ENCODE peak calls at places on chromosomes 2 and 18, in eight cellular contexts. One of them, this sample, is unnamed. For H3K4me1, the result is how much of the 10 kb centered on the place peaks cover.

GRCh38 chr2:118044849-118045248 is 31.0 kb upstream of the CCDC93 start:
- DNase-seq in MM.1S: no peak
- DNase-seq in keratinocyte: no peak
- DNase-seq in GM23248: no peak
- DNase-seq in HCT116: no peak
- DNase-seq in GM23338: no peak
- DNase-seq in K562: no peak
- DNase-seq in astrocyte: no peak
- DNase-seq in this sample: no peak

GRCh38 chr2:19541884-19542283 is 183.5 kb upstream of the OSR1 start:
- DNase-seq in MM.1S: no peak
- DNase-seq in keratinocyte: no peak
- DNase-seq in GM23248: no peak
- DNase-seq in HCT116: no peak
- DNase-seq in GM23338: peak
- DNase-seq in K562: no peak
- DNase-seq in astrocyte: no peak
- DNase-seq in this sample: no peak

GRCh38 chr18:45785015-45785597 is 40.4 kb upstream of the SIGLEC15 start:
- DNase-seq in MM.1S: no peak
- DNase-seq in keratinocyte: no peak
- DNase-seq in GM23248: peak
- DNase-seq in HCT116: no peak
- DNase-seq in GM23338: no peak
- DNase-seq in K562: no peak
- DNase-seq in astrocyte: no peak
- DNase-seq in this sample: peak

GRCh38 chr2:1010373-1011017 is 59.8 kb downstream of the SNTG2 start:
- DNase-seq in MM.1S: no peak
- DNase-seq in keratinocyte: no peak
- DNase-seq in GM23248: no peak
- DNase-seq in HCT116: no peak
- DNase-seq in GM23338: no peak
- DNase-seq in K562: no peak
- DNase-seq in astrocyte: no peak
- DNase-seq in this sample: no peak

GRCh38 chr2:219912530-219912929 is 285.1 kb downstream of the SLC4A3 start:
- DNase-seq in MM.1S: no peak
- DNase-seq in keratinocyte: no peak
- DNase-seq in GM23248: peak
- DNase-seq in HCT116: no peak
- DNase-seq in GM23338: peak
- DNase-seq in K562: no peak
- DNase-seq in astrocyte: peak
- DNase-seq in this sample: peak

GRCh38 chr18:75261430-75262223 is 51.0 kb downstream of the TSHZ1 start:
- DNase-seq in MM.1S: no peak
- DNase-seq in keratinocyte: no peak
- DNase-seq in GM23248: no peak
- DNase-seq in HCT116: no peak
- DNase-seq in GM23338: no peak
- DNase-seq in K562: no peak
- DNase-seq in astrocyte: no peak
- DNase-seq in this sample: no peak

GRCh38 chr2:193584001-193584400 is 1389.3 kb upstream of the TMEFF2 start:
- DNase-seq in MM.1S: no peak
- DNase-seq in keratinocyte: no peak
- DNase-seq in GM23248: no peak
- DNase-seq in HCT116: peak
- DNase-seq in GM23338: peak
- DNase-seq in K562: no peak
- DNase-seq in astrocyte: no peak
- DNase-seq in this sample: no peak

GRCh38 chr2:65634304-65634703 is 201.9 kb upstream of the SPRED2 start:
- DNase-seq in MM.1S: no peak
- DNase-seq in keratinocyte: no peak
- DNase-seq in GM23248: no peak
- DNase-seq in HCT116: no peak
- DNase-seq in GM23338: peak
- DNase-seq in K562: no peak
- DNase-seq in astrocyte: no peak
- DNase-seq in this sample: no peak

GRCh38 chr2:70344195-70344594 is 42.3 kb upstream of the FAM136A start:
- DNase-seq in MM.1S: no peak
- DNase-seq in keratinocyte: peak
- DNase-seq in GM23248: peak
- DNase-seq in HCT116: no peak
- DNase-seq in GM23338: no peak
- DNase-seq in K562: no peak
- DNase-seq in astrocyte: no peak
- DNase-seq in this sample: no peak

GRCh38 chr2:95285542-95285932 is 11.3 kb downstream of the PROM2 start:
- DNase-seq in MM.1S: no peak
- DNase-seq in keratinocyte: no peak
- DNase-seq in GM23248: no peak
- DNase-seq in HCT116: no peak
- DNase-seq in GM23338: no peak
- DNase-seq in K562: no peak
- DNase-seq in astrocyte: no peak
- DNase-seq in this sample: no peak

GRCh38 chr2:131659168-131659572 is 131.5 kb downstream of the CCDC74A start:
- DNase-seq in MM.1S: no peak
- DNase-seq in keratinocyte: no peak
- DNase-seq in GM23248: no peak
- DNase-seq in HCT116: no peak
- DNase-seq in GM23338: no peak
- DNase-seq in K562: no peak
- DNase-seq in astrocyte: peak
- DNase-seq in this sample: no peak

GRCh38 chr2:132609101-132609890 is 60.7 kb downstream of the LYPD1 start:
- DNase-seq in MM.1S: no peak
- DNase-seq in keratinocyte: no peak
- DNase-seq in GM23248: no peak
- DNase-seq in HCT116: no peak
- DNase-seq in GM23338: no peak
- DNase-seq in K562: no peak
- DNase-seq in astrocyte: no peak
- DNase-seq in this sample: no peak

GRCh38 chr2:767944-768343 is 90.7 kb upstream of the TMEM18 start:
- DNase-seq in MM.1S: no peak
- DNase-seq in keratinocyte: no peak
- DNase-seq in GM23248: no peak
- DNase-seq in HCT116: no peak
- DNase-seq in GM23338: no peak
- DNase-seq in K562: no peak
- DNase-seq in astrocyte: no peak
- DNase-seq in this sample: no peak

GRCh38 chr18:70331456-70332097 is 42.7 kb downstream of the SOCS6 start:
- DNase-seq in MM.1S: no peak
- DNase-seq in keratinocyte: no peak
- DNase-seq in GM23248: no peak
- DNase-seq in HCT116: no peak
- DNase-seq in GM23338: no peak
- DNase-seq in K562: no peak
- DNase-seq in astrocyte: no peak
- DNase-seq in this sample: no peak

GRCh38 chr2:44944952-44945612 is 3.6 kb downstream of the SIX3 start:
- DNase-seq in MM.1S: no peak
- DNase-seq in keratinocyte: no peak
- DNase-seq in GM23248: no peak
- DNase-seq in HCT116: no peak
- DNase-seq in GM23338: no peak
- DNase-seq in K562: no peak
- DNase-seq in astrocyte: no peak
- DNase-seq in this sample: no peak
- TF ChIP-seq EZH2 in MM.1S: no peak
- TF ChIP-seq EZH2 in keratinocyte: no peak
- TF ChIP-seq EZH2 in GM23248: peak
- TF ChIP-seq EZH2 in HCT116: no peak
- TF ChIP-seq EZH2 in GM23338: peak
- TF ChIP-seq EZH2 in K562: no peak
- TF ChIP-seq EZH2 in astrocyte: no peak
- TF ChIP-seq EZH2 in this sample: peak

DNA sequence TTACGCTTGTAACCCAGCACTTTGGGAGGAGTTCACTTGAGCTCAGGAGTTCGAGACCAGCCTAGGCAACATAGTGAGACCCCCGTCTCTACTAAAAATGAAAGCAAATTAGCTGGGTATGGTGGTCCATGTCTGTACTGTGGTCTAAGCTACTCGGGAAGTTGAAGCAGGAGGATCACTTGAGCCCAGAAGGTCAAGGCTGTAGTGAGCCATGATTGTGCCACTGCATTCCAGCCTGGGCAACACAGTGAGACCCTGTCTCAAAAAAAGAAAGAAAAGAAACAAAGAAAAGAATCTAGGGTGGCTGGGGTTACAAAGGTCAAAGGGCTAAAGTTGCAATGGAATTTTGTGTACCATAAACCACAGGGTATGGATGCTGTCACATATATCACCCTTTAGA is 41.3 kb downstream of the KIF3C start:
- DNase-seq in MM.1S: no peak
- DNase-seq in keratinocyte: no peak
- DNase-seq in GM23248: no peak
- DNase-seq in HCT116: no peak
- DNase-seq in GM23338: no peak
- DNase-seq in K562: no peak
- DNase-seq in astrocyte: no peak
- DNase-seq in this sample: no peak
- H3K4me2 ChIP-seq in MM.1S: no peak
- H3K4me2 ChIP-seq in keratinocyte: no peak
- H3K4me2 ChIP-seq in GM23248: no peak
- H3K4me2 ChIP-seq in HCT116: no peak
- H3K4me2 ChIP-seq in GM23338: no peak
- H3K4me2 ChIP-seq in K562: no peak
- H3K4me2 ChIP-seq in astrocyte: no peak
- H3K4me2 ChIP-seq in this sample: no peak

GRCh38 chr2:109301746-109302145 is 172.7 kb downstream of the SH3RF3 start:
- DNase-seq in MM.1S: no peak
- DNase-seq in keratinocyte: no peak
- DNase-seq in GM23248: no peak
- DNase-seq in HCT116: no peak
- DNase-seq in GM23338: no peak
- DNase-seq in K562: no peak
- DNase-seq in astrocyte: no peak
- DNase-seq in this sample: no peak
- H3K4me1 ChIP-seq in MM.1S: under half
- H3K4me1 ChIP-seq in keratinocyte: under half
- H3K4me1 ChIP-seq in GM23248: under half
- H3K4me1 ChIP-seq in HCT116: under half
- H3K4me1 ChIP-seq in GM23338: under half
- H3K4me1 ChIP-seq in K562: under half
- H3K4me1 ChIP-seq in astrocyte: under half
- H3K4me1 ChIP-seq in this sample: under half

GRCh38 chr2:45799679-45800381 is 148.4 kb downstream of the PRKCE start:
- DNase-seq in MM.1S: no peak
- DNase-seq in keratinocyte: no peak
- DNase-seq in GM23248: no peak
- DNase-seq in HCT116: no peak
- DNase-seq in GM23338: no peak
- DNase-seq in K562: no peak
- DNase-seq in astrocyte: no peak
- DNase-seq in this sample: no peak
- TF ChIP-seq EZH2 in MM.1S: no peak
- TF ChIP-seq EZH2 in keratinocyte: no peak
- TF ChIP-seq EZH2 in GM23248: no peak
- TF ChIP-seq EZH2 in HCT116: no peak
- TF ChIP-seq EZH2 in GM23338: no peak
- TF ChIP-seq EZH2 in K562: no peak
- TF ChIP-seq EZH2 in astrocyte: no peak
- TF ChIP-seq EZH2 in this sample: no peak